ENCODE peak calls at places on chromosomes 5 and 9, in six cellular contexts. One of them, this sample, is unnamed.

GRCh38 chr5:153711755-153712154 is 221.3 kb downstream of the GRIA1 start:
- DNase-seq in uterus: no peak
- DNase-seq in GM23338: no peak
- DNase-seq in neuronal stem cell: no peak
- DNase-seq in sigmoid colon: no peak
- DNase-seq in HepG2: no peak
- DNase-seq in this sample: no peak

GRCh38 chr5:851076-851475 is 290 bp upstream of the ZDHHC11 start:
- DNase-seq in uterus: no peak
- DNase-seq in GM23338: no peak
- DNase-seq in neuronal stem cell: no peak
- DNase-seq in sigmoid colon: peak
- DNase-seq in HepG2: no peak
- DNase-seq in this sample: peak

GRCh38 chr5:137503456-137503855 is 4.3 kb upstream of the SPOCK1 start:
- DNase-seq in uterus: no peak
- DNase-seq in GM23338: no peak
- DNase-seq in neuronal stem cell: no peak
- DNase-seq in sigmoid colon: no peak
- DNase-seq in HepG2: no peak
- DNase-seq in this sample: no peak

GRCh38 chr5:139849501-139849900 is 53.9 kb downstream of the PSD2 start:
- DNase-seq in uterus: no peak
- DNase-seq in GM23338: no peak
- DNase-seq in neuronal stem cell: no peak
- DNase-seq in sigmoid colon: no peak
- DNase-seq in HepG2: no peak
- DNase-seq in this sample: no peak

GRCh38 chr5:177552839-177553455 is 1.4 kb downstream of the FAM193B start:
- DNase-seq in uterus: no peak
- DNase-seq in GM23338: peak
- DNase-seq in neuronal stem cell: no peak
- DNase-seq in sigmoid colon: no peak
- DNase-seq in HepG2: peak
- DNase-seq in this sample: no peak

GRCh38 chr5:51194626-51195025 is 188.6 kb upstream of the ISL1 start:
- DNase-seq in uterus: no peak
- DNase-seq in GM23338: no peak
- DNase-seq in neuronal stem cell: no peak
- DNase-seq in sigmoid colon: no peak
- DNase-seq in HepG2: no peak
- DNase-seq in this sample: no peak

GRCh38 chr5:38678079-38678478 is 121.6 kb upstream of the LIFR start:
- DNase-seq in uterus: no peak
- DNase-seq in GM23338: no peak
- DNase-seq in neuronal stem cell: no peak
- DNase-seq in sigmoid colon: no peak
- DNase-seq in HepG2: no peak
- DNase-seq in this sample: no peak

GRCh38 chr5:82635561-82636288 is 357.6 kb upstream of the RPS23 start:
- DNase-seq in uterus: no peak
- DNase-seq in GM23338: no peak
- DNase-seq in neuronal stem cell: no peak
- DNase-seq in sigmoid colon: no peak
- DNase-seq in HepG2: peak
- DNase-seq in this sample: no peak

GRCh38 chr9:72399391-72399790 is 34.4 kb upstream of the ZFAND5 start:
- DNase-seq in uterus: no peak
- DNase-seq in GM23338: no peak
- DNase-seq in neuronal stem cell: no peak
- DNase-seq in sigmoid colon: no peak
- DNase-seq in HepG2: no peak
- DNase-seq in this sample: no peak

GRCh38 chr5:95699337-95699736 is 16.5 kb upstream of the SPATA9 start:
- DNase-seq in uterus: no peak
- DNase-seq in GM23338: no peak
- DNase-seq in neuronal stem cell: no peak
- DNase-seq in sigmoid colon: no peak
- DNase-seq in HepG2: no peak
- DNase-seq in this sample: no peak

GRCh38 chr9:547309-547708 is 294.2 kb upstream of the DMRT1 start:
- DNase-seq in uterus: no peak
- DNase-seq in GM23338: no peak
- DNase-seq in neuronal stem cell: no peak
- DNase-seq in sigmoid colon: no peak
- DNase-seq in HepG2: no peak
- DNase-seq in this sample: no peak

GRCh38 chr9:16516887-16517286 is 353.6 kb downstream of the BNC2 start:
- DNase-seq in uterus: no peak
- DNase-seq in GM23338: no peak
- DNase-seq in neuronal stem cell: no peak
- DNase-seq in sigmoid colon: no peak
- DNase-seq in HepG2: no peak
- DNase-seq in this sample: no peak

GRCh38 chr5:179805529-179806249 is 977 bp downstream of the MGAT4B start:
- DNase-seq in uterus: no peak
- DNase-seq in GM23338: peak
- DNase-seq in neuronal stem cell: no peak
- DNase-seq in sigmoid colon: peak
- DNase-seq in HepG2: no peak
- DNase-seq in this sample: peak

GRCh38 chr5:178595145-178595544 is 5.0 kb upstream of the COL23A1 start:
- DNase-seq in uterus: no peak
- DNase-seq in GM23338: no peak
- DNase-seq in neuronal stem cell: no peak
- DNase-seq in sigmoid colon: no peak
- DNase-seq in HepG2: no peak
- DNase-seq in this sample: no peak

GRCh38 chr5:148805323-148806290 is 20.8 kb upstream of the ADRB2 start:
- DNase-seq in uterus: no peak
- DNase-seq in GM23338: peak
- DNase-seq in neuronal stem cell: no peak
- DNase-seq in sigmoid colon: no peak
- DNase-seq in HepG2: no peak
- DNase-seq in this sample: no peak

GRCh38 chr5:58930520-58930919 is 347.6 kb downstream of the RAB3C start:
- DNase-seq in uterus: no peak
- DNase-seq in GM23338: no peak
- DNase-seq in neuronal stem cell: no peak
- DNase-seq in sigmoid colon: no peak
- DNase-seq in HepG2: no peak
- DNase-seq in this sample: no peak

GRCh38 chr5:116681334-116682013 is 106.9 kb upstream of the SEMA6A start:
- DNase-seq in uterus: no peak
- DNase-seq in GM23338: no peak
- DNase-seq in neuronal stem cell: no peak
- DNase-seq in sigmoid colon: no peak
- DNase-seq in HepG2: no peak
- DNase-seq in this sample: no peak
- H3K4me3 ChIP-seq in uterus: no peak
- H3K4me3 ChIP-seq in GM23338: no peak
- H3K4me3 ChIP-seq in neuronal stem cell: no peak
- H3K4me3 ChIP-seq in sigmoid colon: no peak
- H3K4me3 ChIP-seq in HepG2: no peak
- H3K4me3 ChIP-seq in this sample: no peak

DNA sequence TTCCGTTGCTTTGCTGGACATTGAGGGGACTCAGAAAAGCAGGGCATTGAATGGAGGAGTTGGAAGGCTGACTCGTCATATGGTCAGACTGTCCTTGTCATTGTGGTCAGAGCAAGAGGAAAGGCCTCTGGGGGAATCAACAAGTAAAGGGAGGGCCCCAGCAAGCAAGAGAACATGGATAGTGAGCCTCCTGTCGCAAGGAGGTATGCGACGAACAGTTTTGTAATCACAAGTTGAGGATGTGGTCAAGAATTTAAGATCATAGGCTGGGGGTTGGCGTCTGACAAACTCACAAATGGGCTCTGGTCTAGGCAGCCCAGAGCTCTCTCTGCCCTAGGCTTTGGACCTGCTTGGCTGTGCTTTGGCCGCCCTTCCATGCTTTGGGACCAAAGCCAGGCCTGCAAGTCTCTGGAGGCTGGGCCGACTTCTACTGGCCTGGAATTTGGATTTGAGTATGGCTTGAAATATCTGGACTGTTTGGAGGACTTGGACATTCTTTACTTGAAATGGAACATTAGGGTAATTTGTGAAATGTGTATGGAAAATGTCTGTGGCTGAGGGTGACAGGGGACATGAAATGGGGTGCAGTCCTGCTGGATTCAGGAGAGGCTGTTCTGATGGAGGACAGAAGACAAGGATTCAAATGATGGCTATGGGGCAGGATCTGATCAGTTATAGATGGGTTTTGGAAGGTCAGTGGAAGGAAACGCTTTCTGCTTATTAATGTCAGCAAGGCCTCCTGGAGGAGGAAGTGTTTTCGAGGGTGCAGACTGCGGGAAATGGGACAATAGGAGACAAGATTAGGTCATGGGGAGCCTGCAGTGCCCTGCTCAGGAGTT is 19.2 kb upstream of the NDST1 start:
- DNase-seq in uterus: peak
- DNase-seq in GM23338: no peak
- DNase-seq in neuronal stem cell: no peak
- DNase-seq in sigmoid colon: peak
- DNase-seq in HepG2: no peak
- DNase-seq in this sample: peak
- H3K4me3 ChIP-seq in uterus: no peak
- H3K4me3 ChIP-seq in GM23338: no peak
- H3K4me3 ChIP-seq in neuronal stem cell: no peak
- H3K4me3 ChIP-seq in sigmoid colon: no peak
- H3K4me3 ChIP-seq in HepG2: no peak
- H3K4me3 ChIP-seq in this sample: no peak

GRCh38 chr5:3262451-3262850 is 333.2 kb upstream of the IRX1 start:
- DNase-seq in uterus: no peak
- DNase-seq in GM23338: no peak
- DNase-seq in neuronal stem cell: no peak
- DNase-seq in sigmoid colon: no peak
- DNase-seq in HepG2: no peak
- DNase-seq in this sample: no peak

GRCh38 chr5:3266861-3267260 is 328.8 kb upstream of the IRX1 start:
- DNase-seq in uterus: no peak
- DNase-seq in GM23338: no peak
- DNase-seq in neuronal stem cell: no peak
- DNase-seq in sigmoid colon: no peak
- DNase-seq in HepG2: no peak
- DNase-seq in this sample: no peak

GRCh38 chr5:3268760-3269330 is 326.8 kb upstream of the IRX1 start:
- DNase-seq in uterus: no peak
- DNase-seq in GM23338: no peak
- DNase-seq in neuronal stem cell: no peak
- DNase-seq in sigmoid colon: no peak
- DNase-seq in HepG2: no peak
- DNase-seq in this sample: no peak

GRCh38 chr5:3265936-3266335 is 329.7 kb upstream of the IRX1 start:
- DNase-seq in uterus: no peak
- DNase-seq in GM23338: no peak
- DNase-seq in neuronal stem cell: no peak
- DNase-seq in sigmoid colon: no peak
- DNase-seq in HepG2: no peak
- DNase-seq in this sample: no peak

GRCh38 chr5:3265131-3265885 is 330.3 kb upstream of the IRX1 start:
- DNase-seq in uterus: no peak
- DNase-seq in GM23338: no peak
- DNase-seq in neuronal stem cell: no peak
- DNase-seq in sigmoid colon: no peak
- DNase-seq in HepG2: no peak
- DNase-seq in this sample: no peak
- H3K4me3 ChIP-seq in uterus: no peak
- H3K4me3 ChIP-seq in GM23338: no peak
- H3K4me3 ChIP-seq in neuronal stem cell: no peak
- H3K4me3 ChIP-seq in sigmoid colon: no peak
- H3K4me3 ChIP-seq in HepG2: no peak
- H3K4me3 ChIP-seq in this sample: no peak

GRCh38 chr9:129885018-129885669 is 49.9 kb downstream of the USP20 start:
- DNase-seq in uterus: peak
- DNase-seq in GM23338: peak
- DNase-seq in neuronal stem cell: no peak
- DNase-seq in sigmoid colon: peak
- DNase-seq in HepG2: peak
- DNase-seq in this sample: peak

GRCh38 chr9:129887210-129888084 is 52.2 kb downstream of the USP20 start:
- DNase-seq in uterus: no peak
- DNase-seq in GM23338: no peak
- DNase-seq in neuronal stem cell: no peak
- DNase-seq in sigmoid colon: no peak
- DNase-seq in HepG2: no peak
- DNase-seq in this sample: no peak

GRCh38 chr9:129885670-129886106 is 50.4 kb downstream of the USP20 start:
- DNase-seq in uterus: peak
- DNase-seq in GM23338: peak
- DNase-seq in neuronal stem cell: peak
- DNase-seq in sigmoid colon: peak
- DNase-seq in HepG2: peak
- DNase-seq in this sample: peak

GRCh38 chr9:129888085-129888808 is 53.0 kb downstream of the USP20 start:
- DNase-seq in uterus: no peak
- DNase-seq in GM23338: no peak
- DNase-seq in neuronal stem cell: no peak
- DNase-seq in sigmoid colon: no peak
- DNase-seq in HepG2: no peak
- DNase-seq in this sample: no peak

GRCh38 chr9:129886226-129887174 is 51.2 kb downstream of the USP20 start:
- DNase-seq in uterus: no peak
- DNase-seq in GM23338: no peak
- DNase-seq in neuronal stem cell: no peak
- DNase-seq in sigmoid colon: no peak
- DNase-seq in HepG2: no peak
- DNase-seq in this sample: no peak
- H3K4me3 ChIP-seq in uterus: no peak
- H3K4me3 ChIP-seq in GM23338: peak
- H3K4me3 ChIP-seq in neuronal stem cell: no peak
- H3K4me3 ChIP-seq in sigmoid colon: peak
- H3K4me3 ChIP-seq in HepG2: no peak
- H3K4me3 ChIP-seq in this sample: peak

GRCh38 chr5:144209421-144209820 is 38.7 kb downstream of the KCTD16 start:
- DNase-seq in uterus: no peak
- DNase-seq in GM23338: no peak
- DNase-seq in neuronal stem cell: no peak
- DNase-seq in sigmoid colon: no peak
- DNase-seq in HepG2: no peak
- DNase-seq in this sample: no peak

GRCh38 chr5:144203750-144204596 is 33.3 kb downstream of the KCTD16 start:
- DNase-seq in uterus: peak
- DNase-seq in GM23338: peak
- DNase-seq in neuronal stem cell: peak
- DNase-seq in sigmoid colon: no peak
- DNase-seq in HepG2: peak
- DNase-seq in this sample: peak

GRCh38 chr5:144207875-144208444 is 37.3 kb downstream of the KCTD16 start:
- DNase-seq in uterus: no peak
- DNase-seq in GM23338: no peak
- DNase-seq in neuronal stem cell: no peak
- DNase-seq in sigmoid colon: no peak
- DNase-seq in HepG2: no peak
- DNase-seq in this sample: no peak

GRCh38 chr5:144205141-144205551 is 34.5 kb downstream of the KCTD16 start:
- DNase-seq in uterus: peak
- DNase-seq in GM23338: peak
- DNase-seq in neuronal stem cell: no peak
- DNase-seq in sigmoid colon: no peak
- DNase-seq in HepG2: no peak
- DNase-seq in this sample: peak

GRCh38 chr5:144206136-144206535 is 35.5 kb downstream of the KCTD16 start:
- DNase-seq in uterus: no peak
- DNase-seq in GM23338: no peak
- DNase-seq in neuronal stem cell: no peak
- DNase-seq in sigmoid colon: no peak
- DNase-seq in HepG2: no peak
- DNase-seq in this sample: no peak
- H3K4me3 ChIP-seq in uterus: no peak
- H3K4me3 ChIP-seq in GM23338: no peak
- H3K4me3 ChIP-seq in neuronal stem cell: no peak
- H3K4me3 ChIP-seq in sigmoid colon: no peak
- H3K4me3 ChIP-seq in HepG2: no peak
- H3K4me3 ChIP-seq in this sample: peak